ENCODE peak calls at places on chromosomes 1 and 21, in five cellular contexts. One of them, this sample, is unnamed.

GRCh38 chr1:116929961-116930592 is 20.4 kb downstream of the PTGFRN start:
- DNase-seq in HFF-Myc: no peak
- DNase-seq in aorta: no peak
- DNase-seq in H1: no peak
- DNase-seq in heart right ventricle: no peak
- DNase-seq in this sample: no peak

GRCh38 chr1:32915766-32916455 is 14.7 kb upstream of the TMEM54 start:
- DNase-seq in H1: no peak
- DNase-seq in aorta: no peak
- DNase-seq in heart right ventricle: no peak
- DNase-seq in HFF-Myc: no peak
- DNase-seq in this sample: no peak

GRCh38 chr1:1344672-1345361 is 4.4 kb downstream of the DVL1 start:
- DNase-seq in heart right ventricle: no peak
- DNase-seq in aorta: no peak
- DNase-seq in HFF-Myc: no peak
- DNase-seq in H1: peak; percentile 67
- DNase-seq in this sample: peak; percentile 75

GRCh38 chr1:29033829-29034466 is 89.8 kb downstream of the TMEM200B start:
- DNase-seq in heart right ventricle: no peak
- DNase-seq in aorta: no peak
- DNase-seq in HFF-Myc: no peak
- DNase-seq in H1: no peak
- DNase-seq in this sample: no peak

GRCh38 chr21:26115899-26116298 is 54.7 kb downstream of the APP start:
- DNase-seq in heart right ventricle: no peak
- DNase-seq in HFF-Myc: no peak
- DNase-seq in aorta: no peak
- DNase-seq in H1: no peak
- DNase-seq in this sample: no peak

GRCh38 chr21:36825683-36826082 is 126.8 kb downstream of the SIM2 start:
- DNase-seq in H1: no peak
- DNase-seq in aorta: no peak
- DNase-seq in HFF-Myc: no peak
- DNase-seq in heart right ventricle: no peak
- DNase-seq in this sample: no peak

GRCh38 chr1:50271968-50272578 is 151.2 kb downstream of the DMRTA2 start:
- DNase-seq in HFF-Myc: no peak
- DNase-seq in H1: peak; percentile 70
- DNase-seq in heart right ventricle: peak; percentile 33
- DNase-seq in aorta: no peak
- DNase-seq in this sample: no peak

GRCh38 chr1:6703016-6703415 is 1.4 kb upstream of the DNAJC11 start:
- DNase-seq in HFF-Myc: peak; percentile 40
- DNase-seq in aorta: no peak
- DNase-seq in heart right ventricle: no peak
- DNase-seq in H1: no peak
- DNase-seq in this sample: no peak

GRCh38 chr1:54117815-54118563 is 34.8 kb downstream of the CDCP2 start:
- DNase-seq in HFF-Myc: no peak
- DNase-seq in heart right ventricle: no peak
- DNase-seq in aorta: no peak
- DNase-seq in H1: no peak
- DNase-seq in this sample: peak; percentile 51

GRCh38 chr1:245679796-245680195 is 525.0 kb downstream of the KIF26B start:
- DNase-seq in aorta: no peak
- DNase-seq in HFF-Myc: no peak
- DNase-seq in heart right ventricle: no peak
- DNase-seq in H1: no peak
- DNase-seq in this sample: no peak

GRCh38 chr21:27550258-27550657 is 583.4 kb upstream of the ADAMTS5 start:
- DNase-seq in H1: no peak
- DNase-seq in heart right ventricle: no peak
- DNase-seq in HFF-Myc: no peak
- DNase-seq in aorta: no peak
- DNase-seq in this sample: no peak

GRCh38 chr1:209755926-209756607 is at the start of gene TRAF3IP3:
- DNase-seq in HFF-Myc: no peak
- DNase-seq in H1: no peak
- DNase-seq in aorta: no peak
- DNase-seq in heart right ventricle: no peak
- DNase-seq in this sample: no peak

GRCh38 chr21:18058731-18059398 is 185.8 kb upstream of the CHODL start:
- DNase-seq in aorta: no peak
- DNase-seq in HFF-Myc: no peak
- DNase-seq in H1: no peak
- DNase-seq in heart right ventricle: no peak
- DNase-seq in this sample: no peak

GRCh38 chr1:172408958-172409357 is 11.5 kb upstream of the C1orf105 start:
- DNase-seq in heart right ventricle: no peak
- DNase-seq in HFF-Myc: no peak
- DNase-seq in aorta: no peak
- DNase-seq in H1: no peak
- DNase-seq in this sample: no peak

GRCh38 chr1:210942513-210942912 is 191.4 kb downstream of the KCNH1 start:
- DNase-seq in H1: no peak
- DNase-seq in HFF-Myc: no peak
- DNase-seq in aorta: no peak
- DNase-seq in heart right ventricle: no peak
- DNase-seq in this sample: no peak

GRCh38 chr1:201999625-202000238 is 10.7 kb upstream of the ELF3 start:
- DNase-seq in heart right ventricle: no peak
- DNase-seq in H1: no peak
- DNase-seq in HFF-Myc: no peak
- DNase-seq in aorta: no peak
- DNase-seq in this sample: no peak

GRCh38 chr1:59680044-59680443 is 134.7 kb upstream of the HOOK1 start:
- DNase-seq in HFF-Myc: no peak
- DNase-seq in H1: no peak
- DNase-seq in aorta: no peak
- DNase-seq in heart right ventricle: no peak
- DNase-seq in this sample: no peak

GRCh38 chr1:227895828-227896685 is 51.7 kb downstream of the WNT9A start:
- DNase-seq in aorta: peak; percentile 73
- DNase-seq in H1: peak; percentile 55
- DNase-seq in HFF-Myc: no peak
- DNase-seq in heart right ventricle: no peak
- DNase-seq in this sample: no peak

GRCh38 chr1:223620297-223620900 is 45.1 kb downstream of the CAPN8 start:
- DNase-seq in HFF-Myc: no peak
- DNase-seq in heart right ventricle: no peak
- DNase-seq in aorta: no peak
- DNase-seq in H1: no peak
- DNase-seq in this sample: no peak

GRCh38 chr21:44295163-44295601 is 4.7 kb upstream of the PFKL start:
- DNase-seq in aorta: no peak
- DNase-seq in HFF-Myc: no peak
- DNase-seq in H1: no peak
- DNase-seq in heart right ventricle: peak; percentile 56
- DNase-seq in this sample: no peak

GRCh38 chr1:153728305-153729066 is 636 bp downstream of the INTS3 start:
- DNase-seq in heart right ventricle: peak; percentile 44
- DNase-seq in aorta: peak; percentile 78
- DNase-seq in H1: peak; percentile 78
- DNase-seq in HFF-Myc: no peak
- DNase-seq in this sample: no peak

GRCh38 chr1:179805291-179806195 is 62.5 kb downstream of the FAM163A start:
- DNase-seq in HFF-Myc: no peak
- DNase-seq in heart right ventricle: no peak
- DNase-seq in H1: no peak
- DNase-seq in aorta: peak; percentile 66
- DNase-seq in this sample: no peak

GRCh38 chr1:10074059-10074854 is 41.5 kb downstream of the UBE4B start:
- DNase-seq in heart right ventricle: no peak
- DNase-seq in HFF-Myc: peak; percentile 88
- DNase-seq in H1: no peak
- DNase-seq in aorta: no peak
- DNase-seq in this sample: peak; percentile 92

GRCh38 chr1:201032408-201032807 is 8.9 kb upstream of the KIF21B start:
- DNase-seq in aorta: no peak
- DNase-seq in heart right ventricle: no peak
- DNase-seq in HFF-Myc: no peak
- DNase-seq in H1: no peak
- DNase-seq in this sample: no peak

GRCh38 chr21:37783016-37783415 is 133.2 kb downstream of the KCNJ6 start:
- DNase-seq in heart right ventricle: no peak
- DNase-seq in H1: no peak
- DNase-seq in HFF-Myc: no peak
- DNase-seq in aorta: no peak
- DNase-seq in this sample: no peak

GRCh38 chr1:29697391-29697780 is 461.1 kb downstream of the PTPRU start:
- DNase-seq in aorta: no peak
- DNase-seq in heart right ventricle: no peak
- DNase-seq in H1: no peak
- DNase-seq in HFF-Myc: no peak
- DNase-seq in this sample: no peak

GRCh38 chr1:109386054-109386717 is 11.5 kb downstream of the SORT1 start:
- DNase-seq in aorta: no peak
- DNase-seq in HFF-Myc: no peak
- DNase-seq in H1: no peak
- DNase-seq in heart right ventricle: no peak
- DNase-seq in this sample: no peak

DNA sequence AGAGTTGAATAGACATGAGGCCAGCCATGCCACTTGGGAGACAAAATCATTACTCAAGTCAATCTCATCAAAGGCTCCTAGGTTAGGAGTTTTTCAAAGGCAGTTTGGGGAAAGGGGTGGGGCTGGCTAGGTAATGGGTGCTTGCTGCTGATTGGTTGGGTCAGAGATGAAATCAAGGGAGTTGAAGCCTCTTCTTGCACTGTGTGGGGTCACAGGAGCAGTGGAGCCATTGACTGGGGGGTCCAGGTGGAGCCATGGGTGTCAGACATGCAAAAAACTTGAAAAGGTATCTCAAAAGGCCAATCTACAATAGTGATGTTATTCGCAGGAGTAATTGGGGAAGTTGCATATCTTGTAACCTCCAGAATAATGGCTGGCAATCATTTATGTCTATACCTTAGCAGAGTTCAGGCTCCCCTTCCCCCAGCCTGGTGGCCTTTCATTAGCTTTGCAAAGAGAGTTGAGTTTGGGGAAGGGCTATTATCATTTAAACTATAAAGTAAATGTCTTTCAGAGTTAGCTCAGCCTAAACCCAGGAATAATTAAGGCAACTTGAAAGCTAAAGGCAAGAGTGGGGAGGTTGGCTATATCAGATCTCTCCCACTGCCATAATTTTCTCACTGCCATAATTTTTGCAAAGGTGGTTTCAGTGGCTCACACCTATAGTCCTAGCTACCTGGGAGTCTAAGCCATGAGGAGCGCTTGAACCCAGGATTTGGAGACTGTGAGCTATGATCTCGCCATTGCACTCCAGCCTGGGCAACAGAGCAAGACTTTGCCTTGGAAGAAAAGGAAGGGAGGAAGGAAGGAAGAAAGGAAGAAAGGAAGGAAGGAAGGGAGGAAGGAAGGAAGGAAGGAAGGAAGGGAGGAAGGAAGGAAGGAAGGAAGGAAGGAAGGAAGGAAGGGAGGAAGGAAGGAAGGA is 7.8 kb upstream of the PINK1 start:
- DNase-seq in aorta: no peak
- DNase-seq in H1: peak; percentile 59
- DNase-seq in heart right ventricle: no peak
- DNase-seq in HFF-Myc: no peak
- DNase-seq in this sample: no peak
- H3K4me3 ChIP-seq in aorta: no peak overlapping the region
- H3K4me3 ChIP-seq in H1: peak overlapping the region; percentile 31
- H3K4me3 ChIP-seq in heart right ventricle: no peak overlapping the region
- H3K4me3 ChIP-seq in HFF-Myc: no peak overlapping the region
- H3K4me3 ChIP-seq in this sample: no peak overlapping the region

GRCh38 chr1:23198373-23198772 is 18.9 kb downstream of the HTR1D start:
- DNase-seq in heart right ventricle: no peak
- DNase-seq in HFF-Myc: peak; percentile 86
- DNase-seq in H1: no peak
- DNase-seq in aorta: no peak
- DNase-seq in this sample: peak; percentile 29
- H3K4me3 ChIP-seq in heart right ventricle: no peak overlapping the region
- H3K4me3 ChIP-seq in HFF-Myc: no peak overlapping the region
- H3K4me3 ChIP-seq in H1: no peak overlapping the region
- H3K4me3 ChIP-seq in aorta: no peak overlapping the region
- H3K4me3 ChIP-seq in this sample: no peak overlapping the region

DNA sequence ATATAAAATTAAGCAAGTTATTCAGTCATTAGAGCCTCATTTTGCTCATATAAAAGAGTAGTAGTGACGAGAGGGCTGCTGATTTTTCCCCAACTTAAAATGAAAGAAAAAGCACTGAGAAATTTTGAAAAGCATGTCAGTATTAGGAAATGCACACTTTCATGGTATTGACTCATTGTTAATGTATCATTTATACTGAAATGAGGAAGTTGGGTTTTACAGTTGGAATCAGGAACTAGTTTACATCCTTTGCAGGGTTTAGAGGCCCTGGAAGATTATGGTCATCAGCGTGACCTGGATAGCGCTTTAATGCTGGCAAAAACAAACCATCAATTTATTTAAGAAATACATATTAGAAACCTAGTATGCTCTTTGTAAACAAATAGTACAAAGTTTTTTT is 94.9 kb upstream of the SGIP1 start:
- DNase-seq in heart right ventricle: no peak
- DNase-seq in HFF-Myc: no peak
- DNase-seq in H1: no peak
- DNase-seq in aorta: no peak
- DNase-seq in this sample: no peak
- H3K4me3 ChIP-seq in heart right ventricle: peak overlapping the region; percentile 6
- H3K4me3 ChIP-seq in HFF-Myc: no peak overlapping the region
- H3K4me3 ChIP-seq in H1: no peak overlapping the region
- H3K4me3 ChIP-seq in aorta: no peak overlapping the region
- H3K4me3 ChIP-seq in this sample: no peak overlapping the region

GRCh38 chr1:151510957-151511635 is at the start of gene CGN:
- DNase-seq in HFF-Myc: no peak
- DNase-seq in H1: peak; percentile 93
- DNase-seq in heart right ventricle: peak; percentile 83
- DNase-seq in aorta: peak; percentile 94
- DNase-seq in this sample: no peak
- H3K4me3 ChIP-seq in HFF-Myc: peak within 1 kb of the TSS; percentile 46
- H3K4me3 ChIP-seq in H1: peak within 1 kb of the TSS; percentile 80
- H3K4me3 ChIP-seq in heart right ventricle: peak within 1 kb of the TSS; percentile 83
- H3K4me3 ChIP-seq in aorta: peak within 1 kb of the TSS; percentile 3
- H3K4me3 ChIP-seq in this sample: peak within 1 kb of the TSS; percentile 43

GRCh38 chr1:45926302-45926701 is 122.9 kb downstream of the MAST2 start:
- DNase-seq in HFF-Myc: no peak
- DNase-seq in aorta: no peak
- DNase-seq in heart right ventricle: no peak
- DNase-seq in H1: no peak
- DNase-seq in this sample: no peak
- H3K4me3 ChIP-seq in HFF-Myc: no peak overlapping the region
- H3K4me3 ChIP-seq in aorta: no peak overlapping the region
- H3K4me3 ChIP-seq in heart right ventricle: no peak overlapping the region
- H3K4me3 ChIP-seq in H1: peak overlapping the region; percentile 49
- H3K4me3 ChIP-seq in this sample: no peak overlapping the region

This sample was measured in kidney epithelial cell.